ENCODE peak calls at places on chromosomes 6 and 20, in five cellular contexts. Y is AG09309, M is MM.1S, C is testis, U is CD14-positive monocyte. Q is an unnamed sample.

GRCh38 chr6:121890307-121890910 is 455.0 kb downstream of the GJA1 start:
- DNase-seq in U (no peak), C (no peak), Y (no peak), M (no peak), Q (no peak)

GRCh38 chr20:6530254-6530653 is 237.2 kb upstream of the BMP2 start:
- DNase-seq in C (no peak), M (no peak), U (no peak), Y (no peak), Q (no peak)

GRCh38 chr6:158770948-158771347 is 48.2 kb downstream of the EZR start:
- DNase-seq in M (no peak), U (no peak), C (no peak), Y (no peak), Q (no peak)

GRCh38 chr6:158323561-158323958 is 11.3 kb downstream of the TULP4 start:
- DNase-seq in C (no peak), U (no peak), M (no peak), Y (no peak), Q (no peak)

GRCh38 chr20:33578510-33578909 is 83.6 kb upstream of the C20orf144 start:
- DNase-seq in C (no peak), M (no peak), U (no peak), Y (peak; percentile 46), Q (no peak)

GRCh38 chr6:139482184-139482751 is 107.8 kb upstream of the CITED2 start:
- DNase-seq in M (peak; percentile 31), C (no peak), U (no peak), Y (no peak), Q (no peak)

GRCh38 chr20:39903806-39904205 is 785.2 kb downstream of the MAFB start:
- DNase-seq in C (no peak), U (no peak), M (no peak), Y (no peak), Q (no peak)

GRCh38 chr6:138266095-138266494 is 47.8 kb upstream of the PBOV1 start:
- DNase-seq in M (no peak), Y (no peak), C (no peak), U (no peak), Q (no peak)

GRCh38 chr6:145749632-145750031 is 14.3 kb upstream of the EPM2A start:
- DNase-seq in C (no peak), M (peak; percentile 69), U (no peak), Y (peak; percentile 52), Q (no peak)

GRCh38 chr20:8073024-8073832 is 53.7 kb upstream of the TMX4 start:
- DNase-seq in C (no peak), Y (peak; percentile 41), M (no peak), U (peak; percentile 70), Q (no peak)

GRCh38 chr20:8800089-8800488 is 268.8 kb upstream of the PLCB4 start:
- DNase-seq in C (no peak), Y (no peak), U (no peak), M (no peak), Q (no peak)

GRCh38 chr20:13261460-13262301 is 40.6 kb downstream of the ISM1 start:
- DNase-seq in U (no peak), M (peak; percentile 54), C (peak; percentile 72), Y (no peak), Q (peak; percentile 55)

GRCh38 chr20:5149892-5150225 is 23.1 kb downstream of the CDS2 start:
- DNase-seq in M (no peak), U (no peak), C (no peak), Y (no peak), Q (no peak)

GRCh38 chr6:7165002-7165735 is 57.4 kb downstream of the RREB1 start:
- DNase-seq in Y (no peak), U (no peak), C (no peak), M (no peak), Q (no peak)

GRCh38 chr6:15441215-15441868 is 195.5 kb downstream of the JARID2 start:
- DNase-seq in M (peak; percentile 52), U (no peak), Y (peak; percentile 54), C (peak; percentile 59), Q (peak; percentile 52)

GRCh38 chr20:33832113-33832853 is 21.1 kb downstream of the CHMP4B start:
- DNase-seq in M (no peak), Y (no peak), U (no peak), C (peak; percentile 35), Q (peak; percentile 40)

GRCh38 chr6:34514593-34515472 is 41.3 kb downstream of the SPDEF start:
- DNase-seq in Y (no peak), U (no peak), M (no peak), C (peak; percentile 80), Q (peak; percentile 59)

GRCh38 chr20:34567885-34568865 is 9.7 kb downstream of the MAP1LC3A start:
- DNase-seq in C (no peak), Y (no peak), M (no peak), U (no peak), Q (no peak)

GRCh38 chr6:75402296-75402695 is 91.3 kb downstream of the FILIP1 start:
- DNase-seq in M (peak; percentile 60), Y (no peak), C (no peak), U (no peak), Q (no peak)

GRCh38 chr20:45044084-45044573 is 56.8 kb downstream of the KCNS1 start:
- DNase-seq in U (no peak), M (peak; percentile 85), C (peak; percentile 38), Y (peak; percentile 66), Q (peak; percentile 33)

GRCh38 chr20:5608448-5609161 is 141.6 kb upstream of the SHLD1 start:
- DNase-seq in M (no peak), Y (no peak), C (no peak), U (no peak), Q (no peak)

GRCh38 chr6:116840091-116840490 is 11.2 kb upstream of the GPRC6A start:
- DNase-seq in U (no peak), M (no peak), C (no peak), Y (no peak), Q (no peak)

GRCh38 chr6:14728396-14729024 is 517.4 kb upstream of the JARID2 start:
- DNase-seq in C (peak; percentile 34), M (no peak), U (peak; percentile 96), Y (no peak), Q (no peak)

GRCh38 chr20:48886189-48886588 is 35.3 kb upstream of the ARFGEF2 start:
- DNase-seq in U (no peak), C (no peak), M (no peak), Y (no peak), Q (no peak)

GRCh38 chr6:119148825-119149525 is 70.5 kb upstream of the FAM184A start:
- DNase-seq in C (no peak), M (no peak), Y (no peak), U (no peak), Q (no peak)

GRCh38 chr6:107128175-107128574 is 12.9 kb upstream of the BEND3 start:
- DNase-seq in M (no peak), U (no peak), C (no peak), Y (peak; percentile 27), Q (no peak)

GRCh38 chr6:107129370-107129925 is 14.1 kb upstream of the BEND3 start:
- DNase-seq in M (peak; percentile 77), C (no peak), Y (no peak), U (no peak), Q (no peak)

GRCh38 chr6:107128577-107128976 is 13.3 kb upstream of the BEND3 start:
- DNase-seq in U (no peak), M (no peak), C (no peak), Y (no peak), Q (no peak)

DNA sequence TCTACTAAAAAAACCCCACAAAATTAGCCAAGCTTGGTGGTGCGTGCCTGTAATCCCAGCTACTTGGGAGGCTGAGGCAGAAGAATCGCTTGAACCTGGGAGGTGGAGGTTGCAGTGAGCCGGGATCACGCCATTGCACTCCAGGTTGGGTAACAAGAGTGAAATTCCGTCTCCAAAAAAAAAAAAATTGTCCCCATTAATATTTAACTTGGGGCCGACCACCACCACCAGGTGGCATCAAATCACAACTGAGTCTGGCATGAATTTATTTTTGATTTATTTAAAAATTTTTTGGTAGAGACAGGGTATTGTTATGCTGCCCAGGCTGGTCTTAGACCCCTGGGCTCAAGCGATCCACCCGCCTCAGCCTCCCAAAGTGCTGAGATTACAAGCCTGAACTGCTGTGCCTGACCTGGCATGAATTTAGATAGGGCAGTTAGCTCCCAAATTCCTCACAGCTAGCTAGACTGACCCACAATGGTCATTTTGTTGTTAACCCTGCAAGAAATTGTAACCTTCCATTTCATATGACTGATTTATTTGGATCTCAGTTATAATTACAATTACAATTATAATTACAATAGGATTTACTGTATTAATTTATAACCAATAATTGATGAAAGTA is 17.1 kb upstream of the BEND3 start:
- DNase-seq in Y (no peak), C (peak; percentile 42), U (no peak), M (peak; percentile 49), Q (peak; percentile 51)
- TF ChIP-seq CTCF in Y (peak; percentile 58), C (no peak), U (peak; percentile 28), M (peak; percentile 48), Q (peak; percentile 75)

DNA sequence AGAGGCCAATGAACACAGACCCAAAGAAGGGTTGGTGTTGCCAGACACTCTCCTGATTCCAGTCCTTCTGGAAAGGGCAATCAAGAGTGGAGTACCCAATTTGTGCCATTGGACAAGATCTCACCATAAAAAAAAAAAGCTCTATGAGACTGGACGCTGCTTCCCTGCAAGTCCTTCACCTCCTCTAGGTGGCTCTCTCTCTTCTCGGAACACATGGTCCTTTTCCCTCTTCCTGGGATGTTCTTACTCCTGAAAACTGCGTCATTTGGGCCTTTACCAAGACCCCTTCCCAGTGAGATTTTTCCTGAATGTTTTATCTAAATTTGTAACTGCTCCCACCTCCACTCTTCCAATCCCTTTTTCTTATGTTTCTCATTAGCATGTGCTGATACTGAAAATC is 280.8 kb downstream of the FOXA2 start:
- DNase-seq in U (no peak), Y (no peak), C (no peak), M (no peak), Q (no peak)
- TF ChIP-seq CTCF in U (no peak), Y (no peak), C (no peak), M (no peak), Q (peak; percentile 19)

GRCh38 chr6:30258204-30258603 is 45.0 kb upstream of the TRIM26 start:
- DNase-seq in M (no peak), Y (no peak), U (no peak), C (no peak), Q (no peak)
- TF ChIP-seq CTCF in M (no peak), Y (no peak), U (no peak), C (no peak), Q (no peak)

DNA sequence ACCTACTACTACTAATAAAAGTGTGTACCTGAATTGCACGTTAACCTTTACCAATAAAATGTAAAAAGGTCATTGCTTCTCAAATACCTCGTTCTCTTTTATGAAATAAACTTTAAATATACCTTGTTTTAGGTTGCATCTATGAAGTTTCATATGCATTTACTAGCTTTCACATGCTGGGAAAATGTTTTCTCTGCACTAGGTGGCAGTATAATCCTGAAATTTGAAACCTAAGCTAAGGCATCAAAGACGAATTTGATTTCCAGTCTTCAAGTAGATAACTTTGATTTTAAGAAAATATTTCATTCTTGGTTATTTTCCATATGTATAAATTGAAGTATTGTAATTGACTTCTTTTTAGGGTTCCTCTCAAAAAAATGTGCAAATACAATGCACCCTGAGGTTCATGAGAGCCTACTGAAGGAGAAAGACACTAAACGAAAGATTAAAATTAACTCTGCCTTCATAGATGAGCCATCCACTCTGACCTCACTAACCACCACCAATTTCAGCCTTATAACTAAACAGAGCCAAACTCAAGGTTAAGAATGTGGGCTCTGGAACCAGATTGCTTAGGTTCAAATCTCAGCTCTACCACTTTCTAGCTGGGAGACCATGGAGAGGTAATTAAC is 7.3 kb upstream of the COL9A1 start:
- DNase-seq in Y (peak; percentile 2), U (no peak), M (peak; percentile 65), C (no peak), Q (no peak)
- TF ChIP-seq CTCF in Y (peak; percentile 56), U (peak; percentile 28), M (peak; percentile 72), C (peak; percentile 44), Q (peak; percentile 84)

GRCh38 chr20:25738198-25738597 is 41.5 kb upstream of the ZNF337 start:
- DNase-seq in Y (peak; percentile 18), U (no peak), C (no peak), M (no peak), Q (no peak)
- TF ChIP-seq CTCF in Y (no peak), U (no peak), C (no peak), M (no peak), Q (no peak)